ENCODE peak calls at places on chromosomes 2 and 18, in six cellular contexts. T is K562, H is H1, Q is HepG2, Y is GM12891, J is GM12878. D is an unnamed sample.
A peak's percentile ranks its signal among the peaks of the same experiment; 100 is the strongest.

GRCh38 chr2:127007652-127008051 is 99.3 kb downstream of the BIN1 start:
- DNase-seq in T (no peak), H (no peak), Q (no peak), Y (no peak), J (no peak), D (no peak)

GRCh38 chr2:189109921-189110397 is 69.6 kb downstream of the COL5A2 start:
- DNase-seq in T (no peak), Q (peak; percentile 60), Y (no peak), J (peak; percentile 45), H (no peak), D (no peak)

GRCh38 chr2:30736461-30737325 is 70.6 kb downstream of the CAPN13 start:
- DNase-seq in Y (no peak), J (no peak), T (no peak), Q (no peak), H (no peak), D (no peak)

GRCh38 chr2:126975671-126976655 is 77.3 kb downstream of the TEX51 start:
- DNase-seq in Q (no peak), Y (no peak), H (no peak), J (no peak), T (no peak), D (no peak)

GRCh38 chr2:39938035-39938835 is 159.2 kb upstream of the THUMPD2 start:
- DNase-seq in Y (no peak), H (no peak), Q (no peak), J (no peak), T (no peak), D (no peak)

GRCh38 chr18:40489301-40489700 is 1465.7 kb upstream of the PIK3C3 start:
- DNase-seq in J (no peak), Q (no peak), H (no peak), T (no peak), Y (no peak), D (no peak)

GRCh38 chr2:216860738-216861137 is 874 bp upstream of the TNP1 start:
- DNase-seq in Y (no peak), Q (no peak), T (no peak), J (no peak), H (no peak), D (no peak)

GRCh38 chr2:24881623-24882022 is 38.4 kb downstream of the ADCY3 start:
- DNase-seq in T (peak; percentile 38), Q (no peak), Y (no peak), H (no peak), J (no peak), D (no peak)

GRCh38 chr2:150644298-150645067 is 157.0 kb upstream of the RND3 start:
- DNase-seq in Q (no peak), J (no peak), T (no peak), H (no peak), Y (no peak), D (no peak)

GRCh38 chr2:190088917-190089316 is 26.4 kb upstream of the MSTN start:
- DNase-seq in Y (peak; percentile 6), T (peak; percentile 24), Q (peak; percentile 73), H (no peak), J (peak; percentile 20), D (no peak)

GRCh38 chr2:109454764-109455394 is 158.9 kb downstream of the SEPTIN10 start:
- DNase-seq in J (no peak), Y (no peak), Q (no peak), H (no peak), T (no peak), D (no peak)

GRCh38 chr2:226619707-226620106 is 179.9 kb downstream of the IRS1 start:
- DNase-seq in Q (no peak), T (no peak), H (no peak), Y (no peak), J (no peak), D (no peak)

GRCh38 chr2:133484106-133484505 is 84.2 kb downstream of the NCKAP5 start:
- DNase-seq in Y (no peak), H (no peak), T (no peak), Q (no peak), J (no peak), D (no peak)

GRCh38 chr18:42471886-42472285 is 516.9 kb downstream of the PIK3C3 start:
- DNase-seq in T (no peak), H (no peak), Q (no peak), Y (no peak), J (no peak), D (no peak)

GRCh38 chr2:165281387-165281786 is 42.2 kb downstream of the SCN2A start:
- DNase-seq in J (no peak), T (no peak), Y (no peak), Q (no peak), H (no peak), D (no peak)

GRCh38 chr2:80748576-80748975 is 444.0 kb upstream of the LRRTM1 start:
- DNase-seq in Y (no peak), T (no peak), H (no peak), J (peak; percentile 41), Q (no peak), D (no peak)

GRCh38 chr2:223929575-223930001 is 15.5 kb downstream of the WDFY1 start:
- DNase-seq in H (no peak), J (no peak), Y (no peak), T (no peak), Q (peak; percentile 64), D (no peak)

GRCh38 chr2:32425719-32426141 is 68.9 kb downstream of the BIRC6 start:
- DNase-seq in T (no peak), J (no peak), Y (no peak), Q (no peak), H (no peak), D (no peak)

GRCh38 chr2:190856985-190857384 is 23.6 kb upstream of the GLS start:
- DNase-seq in H (no peak), T (no peak), Y (no peak), Q (no peak), J (no peak), D (no peak)

GRCh38 chr2:130842770-130843169 is 6.1 kb downstream of the ARHGEF4 start:
- DNase-seq in T (no peak), J (no peak), Y (no peak), H (no peak), Q (no peak), D (no peak)

GRCh38 chr2:207845202-207845864 is 75.6 kb upstream of the FZD5 start:
- DNase-seq in Y (no peak), T (no peak), H (no peak), J (no peak), Q (peak; percentile 94), D (no peak)

GRCh38 chr2:207848545-207848928 is 78.8 kb upstream of the FZD5 start:
- DNase-seq in J (no peak), Y (no peak), Q (peak; percentile 80), T (no peak), H (no peak), D (no peak)

GRCh38 chr2:207847098-207847806 is 77.5 kb upstream of the FZD5 start:
- DNase-seq in Q (peak; percentile 95), J (no peak), H (no peak), T (no peak), Y (no peak), D (no peak)

GRCh38 chr2:207849443-207849842 is 79.7 kb upstream of the FZD5 start:
- DNase-seq in Q (peak; percentile 29), T (no peak), J (no peak), H (no peak), Y (no peak), D (no peak)

GRCh38 chr2:207847807-207848544 is 78.3 kb upstream of the FZD5 start:
- DNase-seq in H (no peak), Y (no peak), J (no peak), Q (peak; percentile 99), T (no peak), D (no peak)
- TF ChIP-seq POLR2A in H (no peak), Y (no peak), J (no peak), Q (peak; percentile 47), T (no peak), D (no peak)

GRCh38 chr18:72104851-72105250 is 439.3 kb downstream of the CBLN2 start:
- DNase-seq in T (no peak), Q (no peak), J (no peak), Y (no peak), H (no peak), D (no peak)

DNA sequence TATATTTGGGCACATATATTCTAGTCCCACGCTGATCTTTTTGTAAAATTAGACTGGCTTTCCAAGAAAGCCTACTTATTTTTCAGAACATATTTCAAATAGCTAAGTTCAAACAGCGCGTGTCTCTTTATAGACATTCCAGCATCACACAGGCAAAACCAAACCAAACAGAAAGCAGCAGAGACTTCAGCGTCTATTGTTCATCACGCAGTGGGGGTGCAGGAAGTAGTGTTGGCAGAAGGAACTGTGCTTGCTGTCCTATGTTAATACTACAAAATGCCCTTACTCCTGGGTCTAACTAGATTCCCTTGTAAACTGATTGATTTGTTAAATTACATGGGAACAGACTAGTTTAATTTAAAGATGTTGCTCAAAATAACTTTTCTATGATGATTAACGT is 436.5 kb downstream of the CBLN2 start:
- DNase-seq in Y (no peak), J (no peak), H (peak; percentile 54), Q (no peak), T (no peak), D (no peak)
- TF ChIP-seq TAF1 in Y (no peak), J (no peak), H (no peak), Q (no peak), T (no peak), D (no peak)

DNA sequence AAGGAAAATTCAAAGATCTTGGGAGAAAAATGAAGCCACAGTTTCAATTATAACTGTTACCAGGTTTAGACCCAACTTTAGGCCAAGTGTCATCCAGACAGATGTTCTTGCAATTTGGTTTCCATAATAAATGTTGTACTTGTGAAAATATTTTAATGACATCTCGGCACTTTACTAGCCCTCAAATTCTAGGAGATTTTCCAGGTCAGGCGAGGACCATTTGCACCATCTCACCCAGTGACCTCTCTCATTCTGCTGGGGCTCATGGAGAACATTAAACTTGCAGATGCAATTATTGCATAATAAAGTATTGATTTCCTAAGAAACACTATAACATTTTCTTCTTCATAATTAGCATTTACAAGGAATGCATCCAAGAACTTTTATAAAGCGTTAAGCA is 329.6 kb upstream of the MEIS1 start:
- DNase-seq in J (no peak), Q (no peak), T (no peak), H (no peak), Y (no peak), D (no peak)
- TF ChIP-seq POLR2AphosphoS5 in J (no peak), Q (no peak), T (no peak), H (no peak), Y (no peak), D (no peak)

GRCh38 chr18:45775726-45776125 is 49.7 kb upstream of the SIGLEC15 start:
- DNase-seq in Q (no peak), J (no peak), H (no peak), T (no peak), Y (no peak), D (no peak)

GRCh38 chr18:45777393-45777792 is 48.1 kb upstream of the SIGLEC15 start:
- DNase-seq in Q (no peak), T (no peak), H (no peak), Y (no peak), J (no peak), D (no peak)

GRCh38 chr18:45774065-45774521 is 50.1 kb downstream of the SLC14A1 start:
- DNase-seq in T (no peak), J (no peak), H (no peak), Q (no peak), Y (no peak), D (no peak)

GRCh38 chr18:45772081-45772480 is 48.1 kb downstream of the SLC14A1 start:
- DNase-seq in H (no peak), T (no peak), Q (no peak), Y (no peak), J (no peak), D (no peak)

DNA sequence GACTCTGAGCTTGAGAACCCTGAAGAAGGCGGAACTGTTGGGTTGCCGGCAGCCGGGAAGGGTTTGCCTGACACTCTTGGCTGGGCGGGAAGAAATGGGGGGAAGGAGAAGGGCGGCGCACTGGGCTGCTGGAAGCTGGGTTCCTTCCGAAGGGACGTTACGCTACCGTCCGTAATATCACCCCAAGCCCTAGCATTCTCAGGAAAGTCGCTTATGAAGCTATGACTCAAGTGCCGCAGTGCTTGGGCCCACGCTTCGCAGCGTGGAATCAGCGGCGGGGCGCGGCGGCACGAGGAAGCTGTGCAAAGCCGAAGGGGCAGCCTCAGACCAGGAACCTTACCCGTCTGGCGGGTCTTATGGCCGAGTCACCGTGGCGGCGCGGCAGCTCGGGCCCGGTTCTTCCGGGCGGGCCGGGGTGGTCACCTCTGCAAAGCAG is 50.2 kb upstream of the SIGLEC15 start:
- DNase-seq in T (peak; percentile 18), Y (peak; percentile 27), H (peak; percentile 75), J (no peak), Q (no peak), D (peak; percentile 31)
- TF ChIP-seq POLR2A in T (no peak), Y (peak; percentile 59), H (peak; percentile 89), J (peak; percentile 76), Q (no peak), D (peak; percentile 45)

D was measured in GM12892.